ENCODE peak calls at places on chromosomes 6 and 20, in five cellular contexts. C is right cardiac atrium; P is prostate gland; V is CD4-positive, CD25-positive, alpha-beta regulatory T cell; T is breast epithelium. O is an unnamed sample. For H3K9me3, the result is how much of the 10 kb centered on the place peaks cover.

GRCh38 chr6:93447874-93448273 is 28.5 kb upstream of the EPHA7 start:
- DNase-seq in C (no peak), P (no peak), V (no peak), T (no peak), O (no peak)

GRCh38 chr6:18845891-18846290 is 458.7 kb downstream of the RNF144B start:
- DNase-seq in C (no peak), P (no peak), V (no peak), T (peak), O (no peak)

GRCh38 chr20:21315138-21315537 is 12.0 kb downstream of the XRN2 start:
- DNase-seq in C (no peak), P (no peak), V (peak), T (no peak), O (no peak)

GRCh38 chr20:62321521-62321948 is 18.7 kb downstream of the ADRM1 start:
- DNase-seq in C (no peak), P (no peak), V (no peak), T (no peak), O (no peak)

GRCh38 chr6:156437084-156437879 is 339.9 kb upstream of the ARID1B start:
- DNase-seq in C (no peak), P (peak), V (no peak), T (no peak), O (no peak)

GRCh38 chr20:34713194-34713943 is 9.2 kb downstream of the TP53INP2 start:
- DNase-seq in C (no peak), P (no peak), V (no peak), T (no peak), O (no peak)

GRCh38 chr20:17663486-17663885 is 18.6 kb downstream of the RRBP1 start:
- DNase-seq in C (no peak), P (no peak), V (no peak), T (no peak), O (no peak)

GRCh38 chr20:36210561-36210960 is 25.7 kb upstream of the AAR2 start:
- DNase-seq in C (no peak), P (no peak), V (no peak), T (no peak), O (no peak)

GRCh38 chr6:89347825-89348224 is 4.7 kb downstream of the UBE2J1 start:
- DNase-seq in C (no peak), P (no peak), V (no peak), T (no peak), O (no peak)

GRCh38 chr20:2797136-2797983 is 3.1 kb downstream of the CPXM1 start:
- DNase-seq in C (no peak), P (no peak), V (no peak), T (no peak), O (no peak)

GRCh38 chr6:17381429-17382147 is 11.8 kb upstream of the CAP2 start:
- DNase-seq in C (no peak), P (no peak), V (no peak), T (no peak), O (no peak)

GRCh38 chr6:116046739-116047138 is 14.0 kb downstream of the FRK start:
- DNase-seq in C (no peak), P (no peak), V (no peak), T (no peak), O (no peak)

GRCh38 chr6:151014404-151015150 is 149.1 kb downstream of the MTHFD1L start:
- DNase-seq in C (peak), P (peak), V (peak), T (peak), O (peak)

GRCh38 chr6:8387942-8388437 is 47.4 kb downstream of the SLC35B3 start:
- DNase-seq in C (no peak), P (no peak), V (no peak), T (no peak), O (no peak)

GRCh38 chr6:139256087-139256486 is 35.7 kb downstream of the TXLNB start:
- DNase-seq in C (no peak), P (no peak), V (no peak), T (no peak), O (no peak)

GRCh38 chr6:133730881-133731280 is 158.0 kb upstream of the TCF21 start:
- DNase-seq in C (no peak), P (no peak), V (no peak), T (no peak), O (no peak)

GRCh38 chr6:33746036-33746600 is 587 bp downstream of the IP6K3 start:
- DNase-seq in C (peak), P (no peak), V (no peak), T (peak), O (no peak)

GRCh38 chr6:42361036-42361435 is 90.7 kb downstream of the TRERF1 start:
- DNase-seq in C (no peak), P (no peak), V (no peak), T (no peak), O (no peak)

GRCh38 chr20:50123418-50123817 is 10.5 kb upstream of the UBE2V1 start:
- DNase-seq in C (no peak), P (no peak), V (no peak), T (no peak), O (no peak)

GRCh38 chr6:108888052-108888451 is 39.8 kb downstream of the ARMC2 start:
- DNase-seq in C (no peak), P (no peak), V (no peak), T (no peak), O (no peak)

GRCh38 chr6:14211596-14211961 is 94.0 kb downstream of the CD83 start:
- DNase-seq in C (peak), P (peak), V (no peak), T (no peak), O (no peak)

GRCh38 chr6:70708448-70708847 is 40.8 kb downstream of the SMAP1 start:
- DNase-seq in C (no peak), P (no peak), V (peak), T (no peak), O (no peak)

GRCh38 chr20:32157611-32158010 is 48.1 kb downstream of the TM9SF4 start:
- DNase-seq in C (no peak), P (no peak), V (no peak), T (no peak), O (no peak)

GRCh38 chr20:10511166-10511506 is 76.0 kb downstream of the SLX4IP start:
- DNase-seq in C (no peak), P (no peak), V (no peak), T (no peak), O (no peak)

GRCh38 chr20:40715491-40715890 is 26.5 kb upstream of the MAFB start:
- DNase-seq in C (no peak), P (no peak), V (no peak), T (no peak), O (no peak)
- H3K9me3 ChIP-seq in C (under half), P (under half), V (under half), T (under half), O (under half)

GRCh38 chr6:169853196-169854082 is 102.0 kb downstream of the ERMARD start:
- DNase-seq in C (peak), P (no peak), V (no peak), T (peak), O (no peak)

GRCh38 chr6:169854813-169855212 is 103.4 kb downstream of the ERMARD start:
- DNase-seq in C (no peak), P (no peak), V (no peak), T (peak), O (no peak)

GRCh38 chr6:169851641-169852503 is 100.5 kb downstream of the ERMARD start:
- DNase-seq in C (peak), P (no peak), V (no peak), T (no peak), O (no peak)

GRCh38 chr6:169852504-169853195 is 101.2 kb downstream of the ERMARD start:
- DNase-seq in C (peak), P (no peak), V (no peak), T (no peak), O (no peak)

GRCh38 chr6:169854083-169854725 is 102.8 kb downstream of the ERMARD start:
- DNase-seq in C (peak), P (no peak), V (no peak), T (no peak), O (no peak)
- H3K9me3 ChIP-seq in C (under half), P (under half), V (under half), T (under half), O (under half)

GRCh38 chr6:137213813-137214212 is 5.4 kb downstream of the IFNGR1 start:
- DNase-seq in C (no peak), P (no peak), V (no peak), T (no peak), O (no peak)

GRCh38 chr6:137211910-137212309 is 7.3 kb downstream of the IFNGR1 start:
- DNase-seq in C (no peak), P (no peak), V (no peak), T (no peak), O (no peak)

GRCh38 chr6:137213331-137213740 is 5.8 kb downstream of the IFNGR1 start:
- DNase-seq in C (no peak), P (no peak), V (no peak), T (no peak), O (no peak)

GRCh38 chr6:137208279-137208678 is 10.9 kb downstream of the IFNGR1 start:
- DNase-seq in C (no peak), P (no peak), V (no peak), T (no peak), O (no peak)

GRCh38 chr6:137210903-137211302 is 8.3 kb downstream of the IFNGR1 start:
- DNase-seq in C (no peak), P (no peak), V (no peak), T (no peak), O (no peak)
- H3K9me3 ChIP-seq in C (under half), P (under half), V (under half), T (under half), O (under half)

DNA sequence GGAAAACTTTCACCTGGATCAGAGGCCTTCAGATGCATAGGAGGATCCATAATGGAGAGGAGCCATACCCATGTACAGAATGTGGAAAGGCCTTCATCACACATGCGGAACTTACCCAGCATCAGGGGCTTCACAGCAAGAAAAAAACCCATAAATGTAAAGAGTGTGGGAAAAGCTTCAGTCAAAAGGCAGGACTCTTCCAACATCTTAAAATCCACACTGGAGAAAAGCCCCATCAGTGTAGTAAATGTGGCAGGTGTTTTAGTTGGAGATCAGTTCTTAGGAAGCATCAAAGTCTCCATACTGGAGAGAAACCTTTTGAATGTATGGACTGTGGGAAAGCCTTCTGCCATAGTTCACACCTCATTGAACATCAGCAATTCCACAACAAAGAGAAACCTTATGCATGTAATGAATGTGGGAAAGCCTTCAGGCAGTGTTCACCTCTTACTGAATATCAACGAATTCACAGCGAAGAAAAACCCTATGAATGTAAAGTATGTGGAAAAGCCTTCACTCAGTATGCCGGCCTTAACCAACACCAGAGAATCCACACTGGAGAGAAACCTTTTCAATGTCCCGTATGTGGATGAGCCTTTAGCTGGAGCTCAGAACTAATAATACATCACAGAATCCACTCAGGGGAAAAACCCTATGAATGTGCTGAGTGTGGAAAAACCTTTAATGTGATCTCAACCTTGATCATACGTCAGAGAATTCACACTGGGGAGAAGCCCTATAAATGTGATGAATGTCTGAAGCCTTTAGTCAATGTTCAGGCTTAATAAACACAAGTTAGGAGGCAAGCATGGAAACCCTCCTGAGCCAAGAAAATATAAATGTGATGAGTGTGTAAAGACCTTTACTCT is 36.7 kb upstream of the ZSCAN9 start:
- DNase-seq in C (no peak), P (no peak), V (no peak), T (no peak), O (no peak)
- H3K9me3 ChIP-seq in C (under half), P (under half), V (under half), T (half or more), O (under half)